ENCODE peak calls at places on chromosomes 12 and 14, in five cellular contexts. H, T, F, P and L are unnamed samples.

GRCh38 chr12:107598906-107599305 is 86.7 kb upstream of the PWP1 start:
- DNase-seq in H (no peak), T (no peak), F (no peak), P (no peak), L (no peak)

GRCh38 chr12:76020731-76021672 is 10.6 kb downstream of the PHLDA1 start:
- DNase-seq in H (no peak), T (no peak), F (no peak), P (no peak), L (peak)

GRCh38 chr12:26279908-26280307 is 84.5 kb downstream of the SSPN start:
- DNase-seq in H (no peak), T (no peak), F (no peak), P (no peak), L (no peak)

GRCh38 chr12:113461666-113462065 is 10.0 kb downstream of the LHX5 start:
- DNase-seq in H (no peak), T (no peak), F (no peak), P (no peak), L (no peak)

GRCh38 chr14:97603201-97603600 is 806.0 kb downstream of the VRK1 start:
- DNase-seq in H (no peak), T (no peak), F (peak), P (no peak), L (no peak)

GRCh38 chr14:105880616-105881015 is 354.2 kb downstream of the TMEM121 start:
- DNase-seq in H (peak), T (no peak), F (no peak), P (no peak), L (no peak)

GRCh38 chr12:45726594-45727300 is 2.8 kb upstream of the ARID2 start:
- DNase-seq in H (peak), T (peak), F (peak), P (no peak), L (no peak)

GRCh38 chr14:60064491-60065072 is 27.1 kb upstream of the PCNX4 start:
- DNase-seq in H (no peak), T (no peak), F (no peak), P (no peak), L (peak)

GRCh38 chr14:102516531-102517411 is 7.2 kb upstream of the ANKRD9 start:
- DNase-seq in H (peak), T (peak), F (peak), P (no peak), L (no peak)

GRCh38 chr12:45959728-45960127 is 30.6 kb downstream of the SCAF11 start:
- DNase-seq in H (no peak), T (no peak), F (no peak), P (no peak), L (no peak)

GRCh38 chr12:104524026-104524425 is 67.3 kb downstream of the CHST11 start:
- DNase-seq in H (no peak), T (no peak), F (no peak), P (no peak), L (no peak)

GRCh38 chr14:92693998-92694780 is 54.2 kb downstream of the LGMN start:
- DNase-seq in H (no peak), T (no peak), F (no peak), P (no peak), L (peak)

GRCh38 chr12:129096184-129096583 is 242.9 kb downstream of the GLT1D1 start:
- DNase-seq in H (no peak), T (no peak), F (no peak), P (no peak), L (no peak)

GRCh38 chr12:3252416-3252815 is 175.2 kb downstream of the TSPAN9 start:
- DNase-seq in H (no peak), T (peak), F (no peak), P (peak), L (no peak)

GRCh38 chr12:91109148-91109564 is 2.1 kb downstream of the LUM start:
- DNase-seq in H (peak), T (peak), F (no peak), P (no peak), L (peak)

GRCh38 chr14:59130472-59130871 is 58.0 kb upstream of the DAAM1 start:
- DNase-seq in H (no peak), T (no peak), F (no peak), P (no peak), L (no peak)

GRCh38 chr12:114673169-114673833 is 10.7 kb downstream of the TBX3 start:
- DNase-seq in H (no peak), T (no peak), F (no peak), P (no peak), L (no peak)

GRCh38 chr12:4024701-4025419 is 151.7 kb upstream of the PARP11 start:
- DNase-seq in H (peak), T (no peak), F (no peak), P (no peak), L (no peak)

GRCh38 chr14:34857689-34858449 is 17.3 kb downstream of the BAZ1A start:
- DNase-seq in H (no peak), T (no peak), F (no peak), P (no peak), L (no peak)

GRCh38 chr12:100716949-100717732 is 77.4 kb upstream of the ANO4 start:
- DNase-seq in H (peak), T (no peak), F (no peak), P (no peak), L (no peak)

GRCh38 chr12:20549115-20549719 is 145.9 kb upstream of the SLCO1C1 start:
- DNase-seq in H (peak), T (peak), F (no peak), P (no peak), L (peak)

GRCh38 chr14:55102141-55102547 is 26.9 kb upstream of the LGALS3 start:
- DNase-seq in H (no peak), T (peak), F (no peak), P (no peak), L (peak)

GRCh38 chr14:61065671-61066070 is 84.6 kb downstream of the SLC38A6 start:
- DNase-seq in H (no peak), T (no peak), F (no peak), P (no peak), L (no peak)

GRCh38 chr14:103886304-103887169 is 39.2 kb upstream of the PPP1R13B start:
- DNase-seq in H (peak), T (no peak), F (no peak), P (no peak), L (no peak)

GRCh38 chr12:104282109-104282508 is 21.4 kb upstream of the EID3 start:
- DNase-seq in H (no peak), T (no peak), F (no peak), P (no peak), L (no peak)